ENCODE peak calls at places on chromosome 2, in six cellular contexts. S is NCI-H2029, B is germinal center, I is hypothalamus, V is foreskin fibroblast, Y is dermis blood vessel endothelial cell. L is an unnamed sample.

GRCh38 chr2:44083054-44083453 is 85.6 kb upstream of the PPM1B start:
- DNase-seq in S (no peak), B (no peak), I (no peak), V (no peak), Y (no peak), L (no peak)

GRCh38 chr2:20630967-20631366 is 19.9 kb downstream of the HS1BP3 start:
- DNase-seq in S (no peak), B (no peak), I (no peak), V (no peak), Y (no peak), L (no peak)

GRCh38 chr2:2134037-2134436 is 197.0 kb downstream of the MYT1L start:
- DNase-seq in S (no peak), B (no peak), I (no peak), V (no peak), Y (no peak), L (no peak)

GRCh38 chr2:24824966-24825882 is 32.0 kb downstream of the CENPO start:
- DNase-seq in S (no peak), B (peak), I (no peak), V (no peak), Y (peak), L (peak)

GRCh38 chr2:33267043-33267442 is 209.4 kb upstream of the RASGRP3 start:
- DNase-seq in S (no peak), B (no peak), I (no peak), V (no peak), Y (no peak), L (no peak)

GRCh38 chr2:201313362-201313761 is 43.8 kb downstream of the FLACC1 start:
- DNase-seq in S (no peak), B (no peak), I (no peak), V (no peak), Y (no peak), L (no peak)

GRCh38 chr2:210445116-210445707 is 31.3 kb downstream of the LANCL1 start:
- DNase-seq in S (peak), B (peak), I (no peak), V (no peak), Y (peak), L (no peak)

GRCh38 chr2:232533944-232534710 is 5.4 kb upstream of the CHRNG start:
- DNase-seq in S (no peak), B (no peak), I (no peak), V (no peak), Y (no peak), L (no peak)

GRCh38 chr2:102975996-102976636 is 214.3 kb downstream of the TMEM182 start:
- DNase-seq in S (no peak), B (no peak), I (no peak), V (no peak), Y (no peak), L (peak)

GRCh38 chr2:32805104-32806095 is 141.4 kb upstream of the LTBP1 start:
- DNase-seq in S (no peak), B (no peak), I (no peak), V (no peak), Y (peak), L (no peak)

GRCh38 chr2:109336296-109336695 is 207.3 kb downstream of the SH3RF3 start:
- DNase-seq in S (no peak), B (no peak), I (no peak), V (no peak), Y (no peak), L (no peak)

GRCh38 chr2:236684534-236685256 is 115.1 kb downstream of the ACKR3 start:
- DNase-seq in S (no peak), B (no peak), I (no peak), V (no peak), Y (peak), L (no peak)

GRCh38 chr2:235968616-235969324 is 199.4 kb downstream of the GBX2 start:
- DNase-seq in S (peak), B (no peak), I (no peak), V (no peak), Y (no peak), L (no peak)

GRCh38 chr2:215695876-215696275 is 260.0 kb upstream of the FN1 start:
- DNase-seq in S (no peak), B (no peak), I (no peak), V (peak), Y (no peak), L (no peak)

GRCh38 chr2:99697811-99698568 is 208.2 kb upstream of the REV1 start:
- DNase-seq in S (no peak), B (no peak), I (no peak), V (peak), Y (no peak), L (peak)

L was measured in mucosa of descending colon.